ENCODE peak calls at places on chromosomes 2 and 18, in ten cellular contexts. H is PC-9, R is B cell, N is fibroblast of lung, B is H9, A is prostate gland, Q is adrenal gland, C is ovary, O is heart left ventricle, K is endothelial cell. W is an unnamed sample.

GRCh38 chr2:159738509-159739390 is 26.4 kb downstream of the MARCHF7 start:
- DNase-seq in H (no peak), R (no peak), K (no peak), O (peak), C (no peak), N (no peak), A (no peak), Q (no peak), B (no peak), W (no peak)

GRCh38 chr2:146461068-146461467 is 1383.8 kb upstream of the ACVR2A start:
- DNase-seq in C (no peak), Q (no peak), H (no peak), A (no peak), O (no peak), B (no peak), K (no peak), R (no peak), N (no peak), W (no peak)

GRCh38 chr18:370753-371615 is 103.1 kb upstream of the THOC1 start:
- DNase-seq in B (no peak), N (no peak), H (no peak), Q (no peak), R (no peak), A (no peak), C (no peak), O (no peak), K (no peak), W (no peak)

GRCh38 chr2:31533036-31533435 is 47.7 kb downstream of the SRD5A2 start:
- DNase-seq in O (no peak), R (no peak), H (no peak), K (no peak), Q (no peak), A (no peak), B (no peak), C (no peak), N (no peak), W (no peak)

GRCh38 chr2:144390424-144391020 is 129.4 kb downstream of the ZEB2 start:
- DNase-seq in H (no peak), Q (no peak), C (no peak), O (no peak), K (no peak), A (no peak), N (no peak), R (no peak), B (no peak), W (no peak)

GRCh38 chr2:160075171-160075570 is 12.8 kb upstream of the PLA2R1 start:
- DNase-seq in R (no peak), N (peak), C (no peak), K (no peak), O (peak), A (no peak), H (no peak), Q (no peak), B (no peak), W (no peak)

GRCh38 chr2:24253303-24253919 is 78.6 kb downstream of the FAM228A start:
- DNase-seq in C (no peak), K (no peak), A (no peak), H (no peak), R (no peak), Q (no peak), N (peak), O (no peak), B (no peak), W (no peak)

GRCh38 chr18:65788373-65788772 is 37.6 kb downstream of the CDH7 start:
- DNase-seq in B (peak), N (no peak), A (no peak), K (no peak), C (no peak), Q (peak), O (no peak), H (no peak), R (no peak), W (no peak)

GRCh38 chr18:44765451-44765850 is 84.8 kb downstream of the SETBP1 start:
- DNase-seq in C (no peak), H (no peak), O (no peak), Q (no peak), K (no peak), A (no peak), R (no peak), N (no peak), B (no peak), W (no peak)

GRCh38 chr2:110104025-110104771 is 11.4 kb downstream of the MALL start:
- DNase-seq in N (no peak), K (no peak), O (no peak), B (no peak), Q (no peak), H (no peak), R (no peak), C (no peak), A (no peak), W (no peak)

GRCh38 chr2:7203056-7203467 is 285.9 kb downstream of the RNF144A start:
- DNase-seq in H (peak), A (peak), R (no peak), O (no peak), Q (peak), C (peak), B (peak), K (peak), N (peak), W (peak)

GRCh38 chr2:168589236-168589635 is 133.2 kb downstream of the CERS6 start:
- DNase-seq in C (no peak), B (no peak), K (no peak), R (no peak), N (no peak), Q (no peak), H (no peak), O (no peak), A (no peak), W (no peak)

GRCh38 chr2:15979051-15979758 is 38.9 kb downstream of the MYCN start:
- DNase-seq in C (no peak), O (no peak), A (no peak), B (no peak), H (no peak), Q (no peak), K (no peak), N (no peak), R (no peak), W (no peak)

GRCh38 chr2:26509141-26509540 is 31.2 kb upstream of the OTOF start:
- DNase-seq in H (no peak), N (no peak), C (no peak), O (no peak), K (no peak), B (no peak), R (no peak), A (no peak), Q (no peak), W (no peak)

GRCh38 chr2:237614151-237614720 is 13.2 kb upstream of the LRRFIP1 start:
- DNase-seq in O (no peak), H (peak), A (no peak), B (peak), Q (no peak), N (no peak), R (no peak), K (no peak), C (no peak), W (no peak)

GRCh38 chr2:52083214-52083613 is 1051.3 kb upstream of the NRXN1 start:
- DNase-seq in K (no peak), B (no peak), N (no peak), H (no peak), A (no peak), O (no peak), Q (no peak), C (no peak), R (no peak), W (no peak)

GRCh38 chr2:127094509-127095366 is 12.2 kb downstream of the BIN1 start:
- DNase-seq in Q (peak), O (peak), B (no peak), C (peak), A (peak), R (no peak), K (no peak), H (peak), N (peak), W (no peak)

GRCh38 chr2:25043241-25043867 is 1.5 kb downstream of the EFR3B start:
- DNase-seq in H (no peak), B (peak), K (no peak), R (no peak), A (no peak), Q (no peak), N (peak), C (no peak), O (no peak), W (no peak)

GRCh38 chr2:219736196-219736595 is 108.8 kb downstream of the SLC4A3 start:
- DNase-seq in K (peak), C (peak), N (peak), R (no peak), A (peak), H (peak), Q (no peak), B (no peak), O (no peak), W (peak)

GRCh38 chr2:206869824-206870495 is 69.4 kb upstream of the CPO start:
- DNase-seq in Q (no peak), A (no peak), B (no peak), R (no peak), K (no peak), C (no peak), H (peak), O (no peak), N (no peak), W (no peak)

GRCh38 chr2:20653695-20654306 is 2.9 kb upstream of the HS1BP3 start:
- DNase-seq in O (no peak), R (no peak), H (no peak), B (no peak), K (no peak), A (no peak), Q (no peak), N (no peak), C (no peak), W (no peak)

GRCh38 chr2:136126021-136126420 is 8.1 kb upstream of the CXCR4 start:
- DNase-seq in Q (no peak), R (no peak), A (no peak), K (no peak), C (no peak), N (no peak), H (no peak), O (no peak), B (no peak), W (no peak)

GRCh38 chr2:8550481-8550880 is 131.4 kb upstream of the ID2 start:
- DNase-seq in B (peak), C (peak), A (no peak), H (no peak), R (no peak), N (no peak), K (no peak), O (no peak), Q (no peak), W (no peak)

GRCh38 chr2:28751102-28751955 is at the start of gene PPP1CB:
- DNase-seq in A (peak), B (peak), K (peak), N (peak), O (peak), C (peak), R (peak), Q (peak), H (peak), W (peak)
- TF ChIP-seq CTCF in A (peak), B (peak), K (peak), N (no peak), O (peak), C (peak), R (no peak), Q (peak), H (no peak), W (peak)

GRCh38 chr2:71226391-71226964 is 425 bp downstream of the PAIP2B start:
- DNase-seq in C (peak), Q (peak), B (peak), H (peak), N (no peak), K (peak), A (peak), R (peak), O (peak), W (peak)
- TF ChIP-seq CTCF in C (no peak), Q (no peak), B (peak), H (peak), N (no peak), K (no peak), A (no peak), R (no peak), O (no peak), W (peak)

GRCh38 chr2:231785822-231786176 is 446 bp upstream of the COPS7B start:
- DNase-seq in K (no peak), N (no peak), H (no peak), B (no peak), O (no peak), A (no peak), R (no peak), C (no peak), Q (no peak), W (no peak)

GRCh38 chr2:231785413-231785812 is 832 bp upstream of the COPS7B start:
- DNase-seq in H (no peak), A (no peak), K (no peak), B (no peak), O (no peak), Q (no peak), R (no peak), C (no peak), N (no peak), W (no peak)

GRCh38 chr2:231781798-231782726 is 980 bp upstream of the PDE6D start:
- DNase-seq in N (peak), C (no peak), A (peak), R (no peak), H (peak), Q (no peak), K (peak), B (no peak), O (no peak), W (peak)

GRCh38 chr2:231786917-231787292 is 660 bp downstream of the COPS7B start:
- DNase-seq in K (no peak), C (no peak), B (no peak), H (no peak), A (no peak), Q (no peak), N (no peak), R (no peak), O (no peak), W (no peak)

DNA sequence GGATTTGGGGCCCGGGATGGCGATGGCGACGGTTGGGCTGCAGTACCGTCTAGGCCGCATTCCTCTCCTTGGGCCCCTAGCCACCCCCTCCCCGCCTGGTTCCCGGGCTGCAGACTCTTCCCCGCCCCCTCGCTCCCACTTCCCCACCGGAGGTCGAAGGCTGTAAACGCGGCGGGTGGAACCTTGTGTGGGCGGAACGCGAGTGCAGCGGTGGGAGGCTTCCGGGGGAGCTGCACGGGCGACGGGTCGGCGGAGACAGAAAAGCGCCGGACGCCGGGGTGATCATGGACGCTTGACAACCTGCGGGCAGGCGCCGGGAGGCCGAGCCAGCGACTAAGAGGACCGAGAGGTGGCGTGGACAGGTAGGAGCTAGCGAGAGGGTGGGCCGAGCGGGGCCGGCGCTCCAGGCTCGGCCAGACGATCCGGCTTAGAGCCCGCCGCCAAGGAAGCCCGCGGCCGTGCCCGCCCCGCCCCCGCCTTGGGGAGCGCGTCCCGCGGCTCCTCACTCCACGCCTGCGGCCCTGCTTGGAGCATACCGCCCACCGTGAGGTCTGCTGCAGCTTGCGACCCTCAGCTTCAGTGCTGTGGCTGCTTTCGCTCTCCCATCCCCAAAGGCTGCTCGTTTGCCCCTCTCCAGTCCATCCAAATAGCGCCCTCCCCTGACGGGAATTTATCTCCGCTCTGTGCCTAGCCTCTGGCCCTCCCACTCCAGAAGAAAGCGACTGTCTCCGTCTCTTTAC is at the start of gene COPS7B:
- DNase-seq in N (peak), B (peak), C (peak), O (peak), A (peak), R (peak), K (peak), Q (peak), H (peak), W (peak)
- TF ChIP-seq CTCF in N (peak), B (peak), C (no peak), O (peak), A (peak), R (peak), K (peak), Q (no peak), H (peak), W (peak)

GRCh38 chr2:58240938-58241755 is at the start of gene FANCL:
- DNase-seq in B (peak), Q (peak), K (peak), C (peak), R (peak), A (peak), N (peak), H (peak), O (peak), W (peak)
- TF ChIP-seq CTCF in B (no peak), Q (no peak), K (no peak), C (no peak), R (no peak), A (no peak), N (peak), H (no peak), O (no peak), W (no peak)

GRCh38 chr2:148020358-148021058 is at the start of gene ORC4:
- DNase-seq in A (peak), Q (peak), C (peak), B (peak), R (peak), K (peak), H (peak), O (peak), N (peak), W (peak)
- TF ChIP-seq CTCF in A (peak), Q (peak), C (peak), B (peak), R (no peak), K (no peak), H (peak), O (peak), N (peak), W (peak)

GRCh38 chr18:74476154-74476553 is 19.0 kb upstream of the DIPK1C start:
- DNase-seq in R (no peak), A (no peak), Q (no peak), N (peak), H (no peak), C (no peak), B (peak), O (peak), K (peak), W (no peak)
- TF ChIP-seq CTCF in R (peak), A (peak), Q (no peak), N (peak), H (peak), C (no peak), B (peak), O (peak), K (peak), W (no peak)

DNA sequence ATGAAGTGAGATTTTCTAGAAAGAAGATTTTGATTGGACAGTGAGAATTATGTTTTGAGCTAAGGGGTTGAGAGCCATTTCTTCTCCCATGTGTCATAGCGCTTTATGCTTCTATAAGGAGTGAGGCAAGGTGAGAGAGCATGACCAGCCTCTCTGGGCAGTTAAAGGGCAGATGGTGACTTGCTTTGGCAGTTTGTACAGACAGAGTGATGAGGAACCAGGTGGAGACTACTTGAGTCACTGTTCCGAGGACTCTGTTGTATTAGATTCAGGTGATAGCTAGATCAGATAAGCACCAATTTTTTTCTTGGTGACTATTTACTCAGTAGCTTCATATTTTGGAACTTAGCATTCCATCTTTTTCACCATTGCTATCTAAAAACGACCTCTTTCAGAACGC is 4.5 kb downstream of the CRIM1 start:
- DNase-seq in K (no peak), O (no peak), H (no peak), R (no peak), B (no peak), A (no peak), N (no peak), Q (no peak), C (no peak), W (no peak)
- TF ChIP-seq CTCF in K (no peak), O (no peak), H (no peak), R (no peak), B (no peak), A (no peak), N (no peak), Q (no peak), C (no peak), W (no peak)